ENCODE peak calls at places on chromosomes 6 and 20, in eight cellular contexts. One of them, this sample, is unnamed. For H3K4me1, the result is how much of the 10 kb centered on the place peaks cover.

GRCh38 chr20:40776702-40777457 is 87.8 kb upstream of the MAFB start:
- DNase-seq in small intestine: no peak
- DNase-seq in heart left ventricle: no peak
- DNase-seq in endodermal cell: no peak
- DNase-seq in tibial artery: no peak
- DNase-seq in SJSA1: no peak
- DNase-seq in PC-3: no peak
- DNase-seq in OCI-LY7: no peak
- DNase-seq in this sample: no peak

GRCh38 chr6:154319231-154319858 is 37.3 kb downstream of the IPCEF1 start:
- DNase-seq in endodermal cell: no peak
- DNase-seq in PC-3: peak
- DNase-seq in OCI-LY7: no peak
- DNase-seq in small intestine: no peak
- DNase-seq in heart left ventricle: no peak
- DNase-seq in tibial artery: no peak
- DNase-seq in SJSA1: peak
- DNase-seq in this sample: no peak

GRCh38 chr6:149440735-149441662 is 40.9 kb downstream of the SUMO4 start:
- DNase-seq in heart left ventricle: no peak
- DNase-seq in PC-3: peak
- DNase-seq in tibial artery: no peak
- DNase-seq in OCI-LY7: no peak
- DNase-seq in small intestine: no peak
- DNase-seq in endodermal cell: no peak
- DNase-seq in SJSA1: no peak
- DNase-seq in this sample: no peak

GRCh38 chr6:110951986-110952794 is 6.3 kb upstream of the GTF3C6 start:
- DNase-seq in small intestine: no peak
- DNase-seq in heart left ventricle: no peak
- DNase-seq in SJSA1: peak
- DNase-seq in OCI-LY7: no peak
- DNase-seq in tibial artery: no peak
- DNase-seq in PC-3: peak
- DNase-seq in endodermal cell: peak
- DNase-seq in this sample: no peak

GRCh38 chr20:57315964-57316480 is 13.6 kb upstream of the SPO11 start:
- DNase-seq in tibial artery: no peak
- DNase-seq in SJSA1: no peak
- DNase-seq in OCI-LY7: peak
- DNase-seq in heart left ventricle: no peak
- DNase-seq in PC-3: no peak
- DNase-seq in small intestine: no peak
- DNase-seq in endodermal cell: no peak
- DNase-seq in this sample: no peak

GRCh38 chr6:96410467-96410866 is 111.1 kb upstream of the UFL1 start:
- DNase-seq in small intestine: no peak
- DNase-seq in OCI-LY7: no peak
- DNase-seq in tibial artery: no peak
- DNase-seq in endodermal cell: no peak
- DNase-seq in heart left ventricle: no peak
- DNase-seq in SJSA1: no peak
- DNase-seq in PC-3: no peak
- DNase-seq in this sample: no peak

GRCh38 chr6:128601060-128601459 is 80.7 kb upstream of the PTPRK start:
- DNase-seq in OCI-LY7: no peak
- DNase-seq in PC-3: peak
- DNase-seq in SJSA1: peak
- DNase-seq in small intestine: peak
- DNase-seq in heart left ventricle: no peak
- DNase-seq in endodermal cell: no peak
- DNase-seq in tibial artery: no peak
- DNase-seq in this sample: no peak

GRCh38 chr20:57868310-57868709 is 158.5 kb upstream of the PMEPA1 start:
- DNase-seq in SJSA1: no peak
- DNase-seq in endodermal cell: no peak
- DNase-seq in OCI-LY7: no peak
- DNase-seq in heart left ventricle: no peak
- DNase-seq in small intestine: no peak
- DNase-seq in tibial artery: no peak
- DNase-seq in PC-3: no peak
- DNase-seq in this sample: no peak

GRCh38 chr20:57398231-57398821 is 7.1 kb downstream of the RBM38 start:
- DNase-seq in PC-3: no peak
- DNase-seq in small intestine: peak
- DNase-seq in heart left ventricle: peak
- DNase-seq in tibial artery: no peak
- DNase-seq in endodermal cell: no peak
- DNase-seq in SJSA1: no peak
- DNase-seq in OCI-LY7: peak
- DNase-seq in this sample: peak

GRCh38 chr6:155050311-155050710 is 55.2 kb downstream of the TIAM2 start:
- DNase-seq in tibial artery: no peak
- DNase-seq in heart left ventricle: no peak
- DNase-seq in OCI-LY7: no peak
- DNase-seq in endodermal cell: no peak
- DNase-seq in PC-3: peak
- DNase-seq in small intestine: no peak
- DNase-seq in SJSA1: no peak
- DNase-seq in this sample: no peak

GRCh38 chr20:64079273-64080012 is at the start of gene RGS19:
- DNase-seq in tibial artery: peak
- DNase-seq in endodermal cell: peak
- DNase-seq in SJSA1: peak
- DNase-seq in small intestine: peak
- DNase-seq in PC-3: peak
- DNase-seq in OCI-LY7: peak
- DNase-seq in heart left ventricle: peak
- DNase-seq in this sample: peak

GRCh38 chr20:51594206-51594998 is 51.9 kb upstream of the NFATC2 start:
- DNase-seq in heart left ventricle: no peak
- DNase-seq in tibial artery: peak
- DNase-seq in small intestine: no peak
- DNase-seq in endodermal cell: no peak
- DNase-seq in PC-3: no peak
- DNase-seq in OCI-LY7: no peak
- DNase-seq in SJSA1: no peak
- DNase-seq in this sample: no peak

GRCh38 chr6:136334853-136335252 is 45.2 kb upstream of the BCLAF1 start:
- DNase-seq in PC-3: no peak
- DNase-seq in SJSA1: no peak
- DNase-seq in small intestine: no peak
- DNase-seq in heart left ventricle: no peak
- DNase-seq in OCI-LY7: no peak
- DNase-seq in endodermal cell: peak
- DNase-seq in tibial artery: no peak
- DNase-seq in this sample: no peak

GRCh38 chr20:11144114-11144513 is 470.3 kb upstream of the JAG1 start:
- DNase-seq in OCI-LY7: no peak
- DNase-seq in SJSA1: no peak
- DNase-seq in tibial artery: no peak
- DNase-seq in heart left ventricle: no peak
- DNase-seq in PC-3: no peak
- DNase-seq in endodermal cell: no peak
- DNase-seq in small intestine: no peak
- DNase-seq in this sample: no peak

GRCh38 chr20:18288748-18289705 is 700 bp downstream of the ZNF133 start:
- DNase-seq in heart left ventricle: peak
- DNase-seq in OCI-LY7: no peak
- DNase-seq in PC-3: no peak
- DNase-seq in tibial artery: no peak
- DNase-seq in small intestine: peak
- DNase-seq in endodermal cell: peak
- DNase-seq in SJSA1: no peak
- DNase-seq in this sample: no peak

GRCh38 chr6:144351338-144351737 is 66.2 kb downstream of the UTRN start:
- DNase-seq in heart left ventricle: no peak
- DNase-seq in SJSA1: no peak
- DNase-seq in OCI-LY7: no peak
- DNase-seq in endodermal cell: no peak
- DNase-seq in tibial artery: no peak
- DNase-seq in PC-3: no peak
- DNase-seq in small intestine: no peak
- DNase-seq in this sample: no peak

GRCh38 chr20:31523361-31524283 is 9.4 kb downstream of the HM13 start:
- DNase-seq in heart left ventricle: no peak
- DNase-seq in PC-3: no peak
- DNase-seq in tibial artery: peak
- DNase-seq in small intestine: no peak
- DNase-seq in OCI-LY7: no peak
- DNase-seq in SJSA1: no peak
- DNase-seq in endodermal cell: no peak
- DNase-seq in this sample: peak

DNA sequence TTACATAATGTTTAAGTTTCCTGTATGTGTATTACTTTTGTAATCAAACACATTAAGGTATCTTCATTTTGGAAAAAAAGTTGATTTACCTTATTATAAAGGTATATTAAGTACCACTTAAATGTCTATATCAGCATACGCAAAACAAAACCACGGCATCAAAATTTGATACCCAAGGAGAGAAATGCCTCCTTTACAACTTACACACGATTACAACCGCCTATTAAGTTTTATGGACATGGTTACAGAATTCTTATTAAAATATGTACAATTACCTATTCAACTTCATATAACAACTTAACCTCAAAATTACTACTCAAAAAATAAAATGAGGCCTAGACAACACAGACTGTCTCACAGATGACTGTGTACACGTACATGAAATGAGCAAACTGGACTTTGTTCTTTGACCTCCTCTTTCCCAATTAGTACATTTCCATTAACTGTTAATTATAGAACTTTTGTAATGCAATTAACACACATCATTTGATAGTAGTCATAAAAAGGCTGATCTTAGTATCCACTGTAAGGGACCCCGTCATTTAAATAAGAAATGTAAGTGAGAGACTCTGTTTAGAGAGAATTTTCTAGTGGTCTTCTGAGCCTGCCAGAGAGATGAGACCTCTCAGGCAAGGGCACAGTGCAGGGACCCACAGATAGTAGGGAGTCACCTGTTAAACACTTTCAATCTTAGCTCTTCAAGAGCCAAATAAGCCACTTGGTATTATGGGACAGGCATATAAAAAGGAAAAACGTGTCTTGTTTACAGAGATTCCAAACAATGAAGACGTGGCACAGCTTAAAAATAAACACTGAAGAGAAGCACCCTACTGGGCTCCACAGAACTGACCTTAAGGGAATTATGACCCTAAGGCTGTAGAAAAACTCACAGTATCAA is 2.4 kb downstream of the DIDO1 start:
- DNase-seq in SJSA1: no peak
- DNase-seq in PC-3: no peak
- DNase-seq in small intestine: peak
- DNase-seq in endodermal cell: no peak
- DNase-seq in heart left ventricle: no peak
- DNase-seq in OCI-LY7: no peak
- DNase-seq in tibial artery: no peak
- DNase-seq in this sample: no peak
- H3K27ac ChIP-seq in SJSA1: peak
- H3K27ac ChIP-seq in PC-3: peak
- H3K27ac ChIP-seq in small intestine: peak
- H3K27ac ChIP-seq in endodermal cell: peak
- H3K27ac ChIP-seq in heart left ventricle: peak
- H3K27ac ChIP-seq in OCI-LY7: no peak
- H3K27ac ChIP-seq in tibial artery: peak
- H3K27ac ChIP-seq in this sample: peak

DNA sequence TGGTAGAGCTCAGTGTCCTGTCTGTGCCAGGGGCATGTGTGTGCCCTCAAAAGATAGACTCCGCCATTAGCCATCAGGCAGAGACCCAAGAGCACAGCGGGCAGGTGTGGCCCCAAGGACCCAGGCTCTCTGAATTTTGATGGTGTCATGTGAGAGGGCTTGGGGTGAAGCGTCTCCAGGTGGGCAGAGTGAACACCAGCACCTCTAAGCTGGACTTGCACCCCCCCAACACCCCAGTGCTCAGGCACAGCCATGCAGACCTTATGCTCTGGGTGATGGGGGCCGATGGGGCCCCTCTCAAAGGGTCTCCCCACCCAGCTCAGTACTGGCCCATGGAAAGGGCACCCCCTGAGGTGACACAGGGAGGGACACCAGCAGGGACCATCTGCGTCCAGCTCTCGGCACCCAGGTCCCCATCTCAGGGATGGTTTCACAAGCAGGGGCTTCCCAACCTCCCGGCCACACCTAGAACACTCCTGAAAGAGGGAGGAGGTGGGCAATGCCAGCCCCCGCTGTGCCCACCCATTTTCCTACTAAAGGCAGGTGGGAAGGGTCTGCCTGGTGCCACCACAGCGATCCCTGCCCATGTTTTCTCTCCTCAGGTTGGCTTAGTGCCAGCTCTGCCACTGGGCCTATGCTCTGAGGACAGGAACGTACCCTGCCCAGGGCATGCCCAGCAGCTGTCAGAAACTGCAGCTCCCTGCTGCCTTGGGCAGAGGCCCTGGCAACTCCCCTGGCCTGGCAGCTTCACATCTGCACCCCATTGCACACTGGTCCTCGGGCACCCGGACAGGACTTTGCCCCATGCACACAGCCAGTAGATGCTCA is 3.5 kb downstream of the CST7 start:
- DNase-seq in endodermal cell: peak
- DNase-seq in SJSA1: no peak
- DNase-seq in small intestine: peak
- DNase-seq in PC-3: no peak
- DNase-seq in tibial artery: no peak
- DNase-seq in OCI-LY7: no peak
- DNase-seq in heart left ventricle: no peak
- DNase-seq in this sample: no peak
- H3K4me1 ChIP-seq in endodermal cell: under half
- H3K4me1 ChIP-seq in SJSA1: under half
- H3K4me1 ChIP-seq in small intestine: under half
- H3K4me1 ChIP-seq in PC-3: under half
- H3K4me1 ChIP-seq in tibial artery: under half
- H3K4me1 ChIP-seq in OCI-LY7: under half
- H3K4me1 ChIP-seq in heart left ventricle: under half
- H3K4me1 ChIP-seq in this sample: under half

GRCh38 chr6:108294297-108294786 is 512 bp upstream of the AFG1L start:
- DNase-seq in PC-3: no peak
- DNase-seq in heart left ventricle: no peak
- DNase-seq in OCI-LY7: no peak
- DNase-seq in endodermal cell: no peak
- DNase-seq in SJSA1: no peak
- DNase-seq in tibial artery: no peak
- DNase-seq in small intestine: no peak
- DNase-seq in this sample: no peak
- H3K27ac ChIP-seq in PC-3: peak
- H3K27ac ChIP-seq in heart left ventricle: peak
- H3K27ac ChIP-seq in OCI-LY7: peak
- H3K27ac ChIP-seq in endodermal cell: no peak
- H3K27ac ChIP-seq in SJSA1: peak
- H3K27ac ChIP-seq in tibial artery: peak
- H3K27ac ChIP-seq in small intestine: peak
- H3K27ac ChIP-seq in this sample: peak

DNA sequence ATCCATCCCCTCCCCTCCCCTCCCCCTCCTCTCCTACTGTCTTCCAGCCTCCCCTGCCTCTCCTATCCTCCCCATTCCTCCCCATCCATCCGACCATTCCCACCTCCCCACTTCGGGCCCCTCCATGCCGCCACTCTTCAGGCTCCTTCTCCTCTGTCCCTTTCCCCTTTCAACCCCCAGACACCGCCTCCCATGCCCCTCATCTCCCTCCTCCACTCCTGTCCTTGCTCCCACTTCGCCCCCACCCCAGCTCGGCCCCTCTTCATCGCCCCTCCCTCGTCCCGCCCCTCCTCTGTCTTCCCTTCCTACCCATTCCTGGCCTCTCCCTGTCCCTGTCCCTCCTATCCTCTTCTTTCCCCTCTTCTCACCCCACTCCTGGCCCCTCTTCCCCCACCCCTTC is 554 bp upstream of the CST3 start:
- DNase-seq in heart left ventricle: no peak
- DNase-seq in OCI-LY7: no peak
- DNase-seq in endodermal cell: no peak
- DNase-seq in PC-3: no peak
- DNase-seq in small intestine: no peak
- DNase-seq in SJSA1: no peak
- DNase-seq in tibial artery: no peak
- DNase-seq in this sample: no peak
- H3K4me1 ChIP-seq in heart left ventricle: under half
- H3K4me1 ChIP-seq in OCI-LY7: under half
- H3K4me1 ChIP-seq in endodermal cell: under half
- H3K4me1 ChIP-seq in PC-3: under half
- H3K4me1 ChIP-seq in small intestine: under half
- H3K4me1 ChIP-seq in SJSA1: under half
- H3K4me1 ChIP-seq in tibial artery: under half
- H3K4me1 ChIP-seq in this sample: under half

This sample was measured in lower lobe of right lung.